ENCODE peak calls at places on chromosomes 13 and 19, in six cellular contexts. R is HCT116, E is body of pancreas, A is K562, N is H54, S is lower leg skin. T is an unnamed sample.

GRCh38 chr13:112592647-112593046 is 4.7 kb upstream of the TUBGCP3 start:
- DNase-seq in R (no peak), E (peak; percentile 20), A (no peak), N (no peak), S (no peak), T (no peak)

GRCh38 chr13:98885605-98886004 is 92.3 kb downstream of the DOCK9 start:
- DNase-seq in R (no peak), E (no peak), A (no peak), N (no peak), S (no peak), T (no peak)

GRCh38 chr13:66673401-66673800 is 556.7 kb downstream of the PCDH9 start:
- DNase-seq in R (no peak), E (no peak), A (no peak), N (no peak), S (no peak), T (no peak)

GRCh38 chr13:44306401-44307192 is 67.0 kb upstream of the SERP2 start:
- DNase-seq in R (peak; percentile 99), E (no peak), A (no peak), N (peak; percentile 38), S (no peak), T (no peak)

GRCh38 chr19:409006-409514 is at the start of gene C2CD4C:
- DNase-seq in R (no peak), E (peak; percentile 17), A (peak; percentile 78), N (no peak), S (peak; percentile 82), T (no peak)

GRCh38 chr13:102333320-102334181 is 68.3 kb downstream of the FGF14 start:
- DNase-seq in R (no peak), E (no peak), A (no peak), N (no peak), S (no peak), T (no peak)

GRCh38 chr19:7069042-7069903 is at the start of gene ZNF557:
- DNase-seq in R (peak; percentile 96), E (peak; percentile 99), A (peak; percentile 94), N (peak; percentile 78), S (peak; percentile 100), T (peak; percentile 85)

GRCh38 chr19:7366701-7367420 is 18.1 kb downstream of the ARHGEF18 start:
- DNase-seq in R (peak; percentile 62), E (peak; percentile 26), A (peak; percentile 48), N (no peak), S (no peak), T (no peak)

GRCh38 chr13:39892731-39893293 is 237.3 kb downstream of the COG6 start:
- DNase-seq in R (no peak), E (peak; percentile 16), A (no peak), N (no peak), S (no peak), T (no peak)

GRCh38 chr19:5823579-5824281 is 15.8 kb downstream of the FUT6 start:
- DNase-seq in R (no peak), E (peak; percentile 28), A (peak; percentile 53), N (no peak), S (no peak), T (no peak)

GRCh38 chr13:19587635-19588300 is 26.4 kb upstream of the TPTE2 start:
- DNase-seq in R (peak; percentile 27), E (peak; percentile 43), A (peak; percentile 8), N (no peak), S (peak; percentile 48), T (no peak)

GRCh38 chr19:54102421-54103169 is at the start of gene NDUFA3:
- DNase-seq in R (peak; percentile 95), E (peak; percentile 99), A (peak; percentile 99), N (peak; percentile 100), S (peak; percentile 99), T (peak; percentile 100)
- TF ChIP-seq POLR2A in R (peak; percentile 13), E (peak; percentile 16), A (peak; percentile 92), N (peak; percentile 79), S (no peak), T (peak; percentile 89)

DNA sequence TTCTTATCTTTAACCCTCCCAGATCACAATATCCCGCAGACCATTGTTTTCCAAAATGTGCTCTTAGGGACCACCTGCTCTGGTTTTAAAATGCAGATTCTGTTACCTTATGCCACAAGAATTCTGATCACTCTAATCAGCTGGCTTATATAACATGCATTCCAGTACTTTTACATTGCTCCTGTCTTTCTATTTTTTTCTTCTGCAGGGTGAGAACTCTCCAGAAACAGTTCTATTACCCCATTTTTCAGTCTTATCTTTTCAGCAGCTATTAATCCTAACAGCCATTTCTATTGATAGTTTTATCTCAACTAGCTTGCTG is 2.8 kb downstream of the ITM2B start:
- DNase-seq in R (no peak), E (no peak), A (no peak), N (no peak), S (no peak), T (no peak)
- TF ChIP-seq POLR2A in R (no peak), E (no peak), A (no peak), N (no peak), S (no peak), T (no peak)

DNA sequence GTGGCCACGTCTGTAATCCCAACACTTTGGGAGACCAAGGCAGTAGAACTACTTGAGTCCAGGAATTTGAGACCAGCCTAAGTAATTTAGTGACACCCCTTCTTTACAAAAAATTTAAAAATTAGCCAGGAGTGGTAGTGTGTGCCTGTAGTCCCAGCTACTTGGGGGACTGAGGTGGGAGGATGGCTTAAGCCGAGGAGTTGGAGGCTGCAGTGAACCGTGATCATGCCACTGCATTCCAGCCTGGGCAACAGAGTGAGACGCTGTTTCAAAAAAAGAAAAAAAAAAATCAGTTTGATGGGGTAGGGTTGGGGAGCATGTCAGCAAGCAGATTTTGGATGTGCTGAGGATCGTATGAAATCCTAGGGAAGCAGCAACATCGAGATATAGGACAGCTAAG is 4.2 kb downstream of the CEACAM19 start:
- DNase-seq in R (no peak), E (no peak), A (no peak), N (no peak), S (no peak), T (no peak)
- TF ChIP-seq POLR2A in R (no peak), E (no peak), A (no peak), N (no peak), S (no peak), T (no peak)

DNA sequence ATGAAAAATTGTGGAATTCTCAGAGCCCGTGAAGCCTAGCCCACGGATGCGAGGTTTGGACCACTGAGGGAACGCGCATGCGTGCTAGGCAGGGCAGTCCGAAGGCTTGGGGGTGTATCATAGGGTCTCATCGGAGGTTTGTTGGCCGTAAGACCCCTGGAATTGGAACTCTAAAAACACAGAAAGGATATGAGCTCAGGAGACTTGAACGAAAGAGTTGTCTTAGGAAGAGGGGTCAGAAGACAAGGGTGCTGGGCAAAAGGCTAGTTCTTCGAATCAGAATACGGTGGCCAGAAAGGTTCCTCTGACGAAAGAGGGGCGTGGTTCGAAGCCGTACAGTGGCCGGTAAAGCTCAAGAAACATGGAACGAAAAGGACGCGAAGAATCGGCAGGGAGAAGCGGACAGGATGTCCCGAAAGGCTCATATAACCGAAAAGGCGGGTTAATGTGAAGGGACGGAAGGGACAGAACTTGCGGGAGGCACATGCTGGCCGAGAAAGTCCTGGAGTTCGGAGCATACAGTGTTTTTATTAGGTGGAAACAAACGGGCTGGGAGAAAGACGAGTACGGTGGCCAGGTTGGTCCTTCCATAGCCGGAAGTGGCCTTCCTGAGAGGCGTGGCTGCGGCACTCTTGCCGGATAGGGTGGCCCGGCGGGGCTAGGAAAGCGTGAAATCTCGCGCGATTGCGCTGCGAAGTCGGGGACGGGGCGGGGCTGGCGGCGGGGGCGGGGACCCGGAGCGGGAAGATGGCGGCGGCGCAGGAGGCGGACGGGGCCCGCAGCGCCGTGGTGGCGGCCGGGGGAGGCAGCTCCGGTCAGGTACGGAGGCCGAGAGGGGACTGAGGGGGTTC is at the start of gene CLPTM1:
- DNase-seq in R (peak; percentile 95), E (peak; percentile 98), A (peak; percentile 97), N (peak; percentile 92), S (peak; percentile 99), T (peak; percentile 93)
- TF ChIP-seq POLR2A in R (peak; percentile 93), E (peak; percentile 33), A (peak; percentile 98), N (peak; percentile 54), S (peak; percentile 29), T (peak; percentile 84)

DNA sequence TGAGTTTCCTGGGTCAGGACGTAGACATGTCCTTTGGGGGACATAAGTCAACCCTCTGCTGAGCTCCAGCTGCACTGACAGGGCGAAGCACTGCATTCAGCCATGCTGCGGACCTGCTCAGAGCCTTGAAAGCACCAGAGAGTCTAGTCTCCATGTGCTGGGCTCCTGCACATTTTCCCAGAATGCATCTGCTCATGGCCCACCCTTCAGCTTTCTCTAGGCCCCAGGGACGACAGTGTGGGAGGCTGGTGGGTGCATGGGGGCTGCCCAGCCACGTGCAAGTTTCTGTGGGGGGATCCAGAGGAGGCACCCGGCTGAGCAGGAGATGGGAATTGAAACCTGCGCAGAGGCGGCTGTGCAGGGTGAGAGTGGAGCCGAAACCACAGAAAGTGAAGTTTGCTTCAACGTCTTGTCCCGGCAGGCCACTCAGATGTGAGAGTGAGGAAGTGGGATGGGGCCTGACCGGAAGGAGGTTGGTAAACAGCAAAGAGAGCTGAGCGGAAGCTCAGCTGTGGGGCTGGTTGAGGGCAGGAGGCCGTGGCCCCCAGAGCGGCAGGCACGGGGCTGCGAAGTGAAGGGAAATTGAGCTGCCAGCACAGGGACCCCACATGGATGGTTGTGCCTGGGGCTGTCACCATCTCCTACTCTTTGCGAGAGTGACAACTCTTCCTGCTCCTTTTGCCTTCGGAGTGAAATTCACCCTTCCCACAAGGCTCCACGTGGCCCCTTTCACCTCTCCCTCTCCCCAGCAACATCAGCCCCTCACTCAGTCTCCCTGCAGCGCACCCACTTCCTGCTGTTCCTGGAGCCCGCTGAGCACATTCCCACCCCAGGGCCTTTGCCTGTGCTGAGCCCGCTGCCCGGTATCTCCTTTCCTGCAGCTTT is 11.8 kb downstream of the PGLS start:
- DNase-seq in R (no peak), E (peak; percentile 66), A (no peak), N (no peak), S (no peak), T (peak; percentile 84)
- TF ChIP-seq POLR2A in R (no peak), E (no peak), A (no peak), N (no peak), S (no peak), T (peak; percentile 65)

GRCh38 chr19:17580470-17581000 is 25.1 kb downstream of the COLGALT1 start:
- DNase-seq in R (no peak), E (no peak), A (no peak), N (no peak), S (no peak), T (no peak)
- TF ChIP-seq POLR2A in R (no peak), E (no peak), A (no peak), N (no peak), S (no peak), T (no peak)